ENCODE peak calls at places on chromosomes 12 and 14, in eight cellular contexts. K, B, A, N, E, L, W and P are unnamed samples.

GRCh38 chr12:70255311-70255710 is 12.1 kb downstream of the CNOT2 start:
- DNase-seq in N (no peak), W (no peak), L (peak; percentile 12), B (no peak), K (no peak), A (no peak), E (no peak), P (no peak)

GRCh38 chr14:51248041-51248987 is 8.3 kb downstream of the TMX1 start:
- DNase-seq in A (no peak), N (no peak), W (no peak), K (no peak), B (no peak), E (no peak), L (no peak), P (no peak)

GRCh38 chr12:80157640-80158039 is 58.3 kb downstream of the OTOGL start:
- DNase-seq in N (no peak), A (no peak), K (no peak), L (no peak), W (no peak), E (no peak), B (no peak), P (no peak)

GRCh38 chr14:38696925-38697324 is 406.1 kb downstream of the SEC23A start:
- DNase-seq in K (no peak), A (no peak), B (no peak), W (no peak), L (no peak), N (no peak), E (no peak), P (no peak)

GRCh38 chr12:400828-401227 is 616 bp upstream of the CCDC77 start:
- DNase-seq in K (no peak), B (no peak), W (no peak), A (no peak), L (no peak), E (no peak), N (no peak), P (no peak)

GRCh38 chr14:104291123-104292000 is 153.0 kb downstream of the KIF26A start:
- DNase-seq in W (no peak), L (no peak), E (peak; percentile 69), B (no peak), N (no peak), A (peak; percentile 92), K (no peak), P (no peak)

GRCh38 chr14:94451826-94452225 is 774 bp downstream of the SERPINA11 start:
- DNase-seq in L (no peak), N (no peak), K (no peak), W (no peak), E (no peak), A (no peak), B (no peak), P (no peak)

GRCh38 chr12:129607756-129608155 is 296.1 kb downstream of the TMEM132D start:
- DNase-seq in B (no peak), A (no peak), N (no peak), E (no peak), K (no peak), L (no peak), W (no peak), P (no peak)

GRCh38 chr12:115755061-115755751 is 522.3 kb downstream of the MED13L start:
- DNase-seq in E (no peak), B (no peak), W (no peak), A (no peak), L (no peak), N (no peak), K (no peak), P (no peak)

GRCh38 chr14:39873793-39874192 is 441.6 kb upstream of the FBXO33 start:
- DNase-seq in E (no peak), L (no peak), K (no peak), N (peak; percentile 42), W (no peak), A (no peak), B (no peak), P (no peak)

GRCh38 chr12:47207005-47207717 is 127.4 kb upstream of the AMIGO2 start:
- DNase-seq in K (no peak), B (no peak), W (no peak), A (no peak), N (no peak), E (no peak), L (no peak), P (no peak)

GRCh38 chr12:107429006-107429698 is 256.4 kb upstream of the PWP1 start:
- DNase-seq in K (no peak), E (no peak), W (no peak), L (peak; percentile 76), N (no peak), A (no peak), B (no peak), P (no peak)

GRCh38 chr12:70849265-70849960 is 71.1 kb downstream of the PTPRR start:
- DNase-seq in W (no peak), A (peak; percentile 5), K (no peak), B (no peak), L (peak; percentile 8), N (no peak), E (no peak), P (no peak)

GRCh38 chr12:107349008-107349747 is 255.8 kb upstream of the CRY1 start:
- DNase-seq in B (no peak), A (peak; percentile 32), W (no peak), L (peak; percentile 98), N (peak; percentile 93), E (peak; percentile 24), K (no peak), P (no peak)

GRCh38 chr12:25051171-25051570 is 102.3 kb upstream of the BCAT1 start:
- DNase-seq in L (no peak), N (no peak), A (no peak), B (no peak), W (no peak), K (no peak), E (no peak), P (no peak)
- H3K4me3 ChIP-seq in L (no peak overlapping the region), N (no peak overlapping the region), A (no peak overlapping the region), B (no peak overlapping the region), W (no peak overlapping the region), K (no peak overlapping the region), E (no peak overlapping the region), P (no peak overlapping the region)

DNA sequence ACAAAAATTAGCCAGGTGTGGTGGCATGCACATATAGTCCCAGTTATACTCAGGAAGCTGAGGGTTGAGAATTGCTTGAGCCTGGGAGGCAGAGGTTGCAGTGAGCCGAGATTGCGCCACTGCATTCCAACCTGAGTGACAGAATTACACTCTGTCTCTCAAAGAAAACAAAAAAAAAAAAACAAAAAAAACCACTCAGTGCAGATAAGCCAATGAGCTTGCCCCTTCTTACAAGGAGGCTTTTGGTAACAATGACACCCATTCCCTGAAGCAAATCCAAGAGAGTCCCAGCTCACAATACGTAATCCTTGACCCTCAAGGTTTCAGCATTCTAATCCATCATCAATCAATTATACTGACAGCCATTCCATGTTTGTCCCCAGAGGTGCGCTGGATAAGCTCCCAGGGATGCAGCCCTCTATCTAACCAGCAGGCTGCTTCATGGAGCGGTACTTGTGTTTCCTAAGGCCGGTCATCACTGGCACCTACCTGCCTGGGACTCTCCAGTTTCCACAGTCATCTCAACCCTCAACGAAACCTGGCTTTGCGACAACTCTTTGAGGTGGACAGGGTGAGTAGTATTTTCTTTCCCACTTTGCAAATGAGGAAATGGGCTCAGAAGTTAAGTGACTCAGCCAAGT is 12.4 kb downstream of the GCN1 start:
- DNase-seq in W (no peak), A (no peak), K (no peak), E (no peak), B (no peak), N (peak; percentile 63), L (peak; percentile 95), P (no peak)
- TF ChIP-seq CTCF in W (no peak), A (no peak), K (no peak), E (no peak), B (no peak), N (peak; percentile 12), L (peak; percentile 38), P (no peak)

GRCh38 chr12:94615284-94616216 is 34.8 kb downstream of the TMCC3 start:
- DNase-seq in E (no peak), B (no peak), L (peak; percentile 93), N (no peak), A (no peak), K (peak; percentile 45), W (no peak), P (no peak)
- H3K4me3 ChIP-seq in E (no peak overlapping the region), B (no peak overlapping the region), L (peak overlapping the region; percentile 16), N (peak overlapping the region; percentile 50), A (peak overlapping the region; percentile 9), K (no peak overlapping the region), W (no peak overlapping the region), P (no peak overlapping the region)

GRCh38 chr12:108572166-108572790 is 9.9 kb downstream of the ISCU start:
- DNase-seq in E (no peak), N (no peak), L (no peak), A (no peak), W (no peak), B (no peak), K (no peak), P (no peak)

GRCh38 chr12:108573310-108573709 is 10.9 kb downstream of the ISCU start:
- DNase-seq in A (no peak), B (no peak), E (no peak), W (no peak), N (no peak), L (no peak), K (no peak), P (no peak)

GRCh38 chr12:108571604-108572165 is 9.3 kb downstream of the ISCU start:
- DNase-seq in E (no peak), A (no peak), B (no peak), L (no peak), W (no peak), K (no peak), N (no peak), P (peak; percentile 40)

GRCh38 chr12:108568653-108569154 is 6.3 kb downstream of the ISCU start:
- DNase-seq in N (no peak), B (no peak), A (no peak), W (no peak), K (no peak), L (no peak), E (no peak), P (no peak)

GRCh38 chr12:108570743-108571603 is 8.6 kb downstream of the ISCU start:
- DNase-seq in B (no peak), N (no peak), W (no peak), A (no peak), E (peak; percentile 61), L (no peak), K (no peak), P (peak; percentile 38)
- TF ChIP-seq CTCF in B (peak; percentile 20), N (peak; percentile 50), W (peak; percentile 35), A (peak; percentile 61), E (peak; percentile 62), L (peak; percentile 30), K (no peak), P (no peak)